ENCODE peak calls at places on chromosomes 7 and 10, in four cellular contexts. One of them, this sample, is unnamed.

GRCh38 chr7:100721505-100721812 is 1.2 kb downstream of the EPO start:
- DNase-seq in GM23338: no peak
- DNase-seq in HCT116: no peak
- DNase-seq in PC-3: no peak
- DNase-seq in this sample: no peak

GRCh38 chr10:78473016-78473415 is 439.4 kb downstream of the RPS24 start:
- DNase-seq in HCT116: no peak
- DNase-seq in PC-3: no peak
- DNase-seq in GM23338: peak
- DNase-seq in this sample: no peak

GRCh38 chr10:43420369-43421200 is 11.6 kb upstream of the HNRNPF start:
- DNase-seq in PC-3: peak
- DNase-seq in HCT116: no peak
- DNase-seq in GM23338: peak
- DNase-seq in this sample: peak

GRCh38 chr10:5947471-5948207 is 29.7 kb downstream of the IL15RA start:
- DNase-seq in GM23338: no peak
- DNase-seq in PC-3: no peak
- DNase-seq in HCT116: no peak
- DNase-seq in this sample: no peak

GRCh38 chr7:47937065-47937687 is 11.1 kb downstream of the PKD1L1 start:
- DNase-seq in HCT116: no peak
- DNase-seq in PC-3: no peak
- DNase-seq in GM23338: no peak
- DNase-seq in this sample: no peak

GRCh38 chr7:115230882-115231508 is 309.1 kb downstream of the MDFIC start:
- DNase-seq in PC-3: peak
- DNase-seq in GM23338: no peak
- DNase-seq in HCT116: peak
- DNase-seq in this sample: peak

GRCh38 chr10:24427678-24428409 is 218.9 kb downstream of the KIAA1217 start:
- DNase-seq in GM23338: no peak
- DNase-seq in HCT116: no peak
- DNase-seq in PC-3: no peak
- DNase-seq in this sample: peak

GRCh38 chr10:50325449-50326188 is 74.3 kb upstream of the ASAH2 start:
- DNase-seq in HCT116: peak
- DNase-seq in GM23338: peak
- DNase-seq in PC-3: peak
- DNase-seq in this sample: peak

GRCh38 chr7:42869131-42870020 is 42.5 kb downstream of the C7orf25 start:
- DNase-seq in HCT116: peak
- DNase-seq in GM23338: no peak
- DNase-seq in PC-3: peak
- DNase-seq in this sample: peak

GRCh38 chr7:44678468-44679179 is 70.0 kb upstream of the ZMIZ2 start:
- DNase-seq in PC-3: no peak
- DNase-seq in GM23338: no peak
- DNase-seq in HCT116: no peak
- DNase-seq in this sample: peak

GRCh38 chr7:45717537-45718235 is 143.5 kb downstream of the ADCY1 start:
- DNase-seq in HCT116: no peak
- DNase-seq in PC-3: no peak
- DNase-seq in GM23338: no peak
- DNase-seq in this sample: no peak

GRCh38 chr7:74475987-74476350 is 22.3 kb downstream of the GTF2IRD1 start:
- DNase-seq in GM23338: no peak
- DNase-seq in PC-3: no peak
- DNase-seq in HCT116: no peak
- DNase-seq in this sample: no peak

GRCh38 chr7:45663167-45663921 is 89.2 kb downstream of the ADCY1 start:
- DNase-seq in HCT116: peak
- DNase-seq in PC-3: peak
- DNase-seq in GM23338: peak
- DNase-seq in this sample: no peak

GRCh38 chr10:60944159-60944909 is at the start of gene RHOBTB1:
- DNase-seq in PC-3: peak
- DNase-seq in GM23338: peak
- DNase-seq in HCT116: no peak
- DNase-seq in this sample: peak

GRCh38 chr7:159145544-159145891 is 851 bp upstream of the VIPR2 start:
- DNase-seq in GM23338: no peak
- DNase-seq in PC-3: no peak
- DNase-seq in HCT116: no peak
- DNase-seq in this sample: no peak

GRCh38 chr10:70673929-70674559 is 1.7 kb downstream of the ADAMTS14 start:
- DNase-seq in HCT116: no peak
- DNase-seq in GM23338: no peak
- DNase-seq in PC-3: peak
- DNase-seq in this sample: no peak

GRCh38 chr7:18201349-18201748 is 173.7 kb upstream of the PRPS1L1 start:
- DNase-seq in HCT116: no peak
- DNase-seq in GM23338: no peak
- DNase-seq in PC-3: no peak
- DNase-seq in this sample: no peak

GRCh38 chr7:18202315-18203045 is 174.8 kb upstream of the PRPS1L1 start:
- DNase-seq in PC-3: no peak
- DNase-seq in HCT116: no peak
- DNase-seq in GM23338: no peak
- DNase-seq in this sample: no peak

GRCh38 chr7:18196638-18197037 is 169.0 kb upstream of the PRPS1L1 start:
- DNase-seq in GM23338: no peak
- DNase-seq in PC-3: no peak
- DNase-seq in HCT116: no peak
- DNase-seq in this sample: no peak

GRCh38 chr7:18198868-18199267 is 171.2 kb upstream of the PRPS1L1 start:
- DNase-seq in PC-3: no peak
- DNase-seq in GM23338: no peak
- DNase-seq in HCT116: no peak
- DNase-seq in this sample: no peak

DNA sequence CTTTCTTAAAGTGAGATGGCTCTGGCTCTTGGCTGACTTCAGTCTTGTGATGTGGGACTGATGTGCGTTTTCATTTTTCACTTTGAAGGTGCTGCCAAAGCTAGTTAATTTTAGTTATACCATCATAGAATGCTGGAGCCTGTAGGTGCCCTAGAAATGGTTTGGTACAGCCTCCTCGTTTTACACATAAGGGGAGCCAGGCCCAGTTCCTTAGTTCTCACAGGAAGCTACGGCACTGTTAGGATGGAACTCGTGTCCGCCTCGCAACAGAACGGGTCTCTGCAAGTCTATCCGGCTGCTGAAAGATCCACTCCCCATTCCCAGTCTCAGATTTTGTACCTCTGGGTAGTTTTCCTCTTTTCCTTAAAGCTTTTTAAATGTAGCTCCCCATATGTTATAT is 173.2 kb upstream of the PRPS1L1 start:
- DNase-seq in PC-3: no peak
- DNase-seq in HCT116: no peak
- DNase-seq in GM23338: no peak
- DNase-seq in this sample: no peak
- H2AFZ ChIP-seq in PC-3: no peak
- H2AFZ ChIP-seq in HCT116: no peak
- H2AFZ ChIP-seq in GM23338: no peak
- H2AFZ ChIP-seq in this sample: no peak

GRCh38 chr7:126472825-126473224 is 779.9 kb downstream of the GRM8 start:
- DNase-seq in HCT116: no peak
- DNase-seq in GM23338: no peak
- DNase-seq in PC-3: no peak
- DNase-seq in this sample: no peak
- TF ChIP-seq EZH2 in HCT116: no peak
- TF ChIP-seq EZH2 in GM23338: no peak
- TF ChIP-seq EZH2 in PC-3: no peak
- TF ChIP-seq EZH2 in this sample: no peak

GRCh38 chr10:13349776-13350274 is 1.7 kb upstream of the SEPHS1 start:
- DNase-seq in HCT116: no peak
- DNase-seq in GM23338: peak
- DNase-seq in PC-3: peak
- DNase-seq in this sample: peak

GRCh38 chr10:13346912-13347234 is 1.2 kb downstream of the SEPHS1 start:
- DNase-seq in PC-3: no peak
- DNase-seq in HCT116: no peak
- DNase-seq in GM23338: peak
- DNase-seq in this sample: no peak

GRCh38 chr10:13346280-13346819 is 1.7 kb downstream of the SEPHS1 start:
- DNase-seq in GM23338: no peak
- DNase-seq in HCT116: no peak
- DNase-seq in PC-3: peak
- DNase-seq in this sample: peak

GRCh38 chr10:13348216-13349017 is at the start of gene SEPHS1:
- DNase-seq in GM23338: peak
- DNase-seq in HCT116: peak
- DNase-seq in PC-3: peak
- DNase-seq in this sample: peak

DNA sequence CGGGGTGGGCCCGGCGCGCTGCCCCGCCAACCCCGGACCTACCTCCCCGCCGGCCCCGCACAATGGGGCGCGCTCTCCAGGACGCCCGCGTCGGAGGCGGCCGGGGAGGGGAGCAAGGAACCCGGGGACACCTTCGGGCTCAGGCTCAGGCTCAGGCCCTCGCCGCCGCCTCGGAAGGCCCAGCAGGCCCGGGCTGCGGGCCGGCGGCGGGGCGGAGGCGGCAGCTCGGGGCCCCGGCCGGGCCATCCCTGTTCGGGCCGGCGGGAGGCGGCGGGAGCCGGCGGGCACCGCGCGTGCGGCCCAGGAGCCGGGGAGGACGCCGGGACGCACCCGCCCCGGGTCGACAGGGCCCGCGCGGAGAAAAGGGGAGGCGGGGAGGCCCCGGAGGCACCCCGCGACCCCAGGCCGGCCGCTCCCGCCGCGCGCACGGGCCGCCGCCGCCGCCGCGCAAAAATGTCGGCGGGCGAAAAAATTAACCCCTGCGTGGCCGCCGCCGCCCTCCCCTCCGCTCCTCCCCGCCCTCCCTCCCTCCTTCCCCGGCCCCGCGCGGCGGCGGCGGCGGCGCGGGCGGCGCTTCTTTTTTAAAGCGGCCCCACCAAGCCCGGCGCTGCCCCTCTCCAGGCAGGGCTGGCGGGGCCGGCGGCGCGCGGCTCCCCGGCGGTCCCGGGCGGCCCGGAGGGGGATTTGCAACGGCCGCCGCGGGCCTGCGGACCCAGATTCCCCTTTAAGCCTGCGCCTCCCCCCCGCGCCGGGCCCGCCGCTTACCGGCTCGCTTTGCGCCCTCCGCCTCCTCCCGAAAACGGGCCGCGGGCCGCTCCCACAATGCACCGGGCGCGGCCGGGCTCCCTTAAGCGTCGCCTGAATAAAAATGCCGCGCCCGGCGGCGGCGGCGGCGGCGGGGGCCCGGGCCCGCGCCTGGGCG is 597 bp downstream of the SEPHS1 start:
- DNase-seq in GM23338: peak
- DNase-seq in HCT116: peak
- DNase-seq in PC-3: peak
- DNase-seq in this sample: peak
- H2AFZ ChIP-seq in GM23338: no peak
- H2AFZ ChIP-seq in HCT116: no peak
- H2AFZ ChIP-seq in PC-3: peak
- H2AFZ ChIP-seq in this sample: peak

DNA sequence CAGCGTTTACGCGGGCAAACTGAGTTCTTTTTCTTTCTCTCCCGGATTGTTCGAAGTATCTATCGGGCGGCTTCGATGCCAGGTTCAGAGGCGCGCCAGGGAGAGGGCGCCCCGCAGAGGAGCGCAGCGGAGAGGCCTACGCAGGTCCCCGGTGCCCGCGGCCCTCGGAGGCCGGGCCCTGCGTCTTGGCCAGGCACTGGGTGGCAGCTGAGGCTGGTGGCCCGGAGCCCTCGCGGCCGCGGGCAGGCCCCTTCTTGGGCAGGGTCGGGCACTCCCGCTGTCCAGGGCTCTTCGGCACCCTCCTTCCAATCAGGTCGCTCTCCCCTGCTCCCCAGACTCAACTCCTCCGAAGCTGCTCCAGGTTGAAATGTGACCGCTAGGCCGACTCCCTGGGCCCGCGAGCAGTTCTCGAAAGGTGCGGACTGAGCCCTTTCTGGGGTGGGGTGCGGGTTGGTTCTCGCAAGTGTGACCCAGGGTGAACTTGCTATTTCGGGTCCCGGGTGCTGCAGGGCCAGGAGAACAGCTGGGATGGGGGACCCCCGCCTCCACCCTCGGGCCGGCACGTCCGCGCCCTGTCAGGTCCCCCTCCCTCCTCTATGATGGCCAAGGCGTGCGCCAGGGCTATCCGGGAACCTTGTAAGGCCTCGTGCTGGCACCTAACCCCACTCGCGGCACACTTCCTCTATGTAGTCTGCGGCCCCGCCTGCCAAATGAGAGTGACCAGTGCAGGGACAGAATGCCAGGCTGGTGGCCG is 13.4 kb upstream of the HOXA13 start:
- DNase-seq in HCT116: no peak
- DNase-seq in PC-3: no peak
- DNase-seq in GM23338: peak
- DNase-seq in this sample: no peak
- TF ChIP-seq EZH2 in HCT116: no peak
- TF ChIP-seq EZH2 in PC-3: no peak
- TF ChIP-seq EZH2 in GM23338: peak
- TF ChIP-seq EZH2 in this sample: peak

DNA sequence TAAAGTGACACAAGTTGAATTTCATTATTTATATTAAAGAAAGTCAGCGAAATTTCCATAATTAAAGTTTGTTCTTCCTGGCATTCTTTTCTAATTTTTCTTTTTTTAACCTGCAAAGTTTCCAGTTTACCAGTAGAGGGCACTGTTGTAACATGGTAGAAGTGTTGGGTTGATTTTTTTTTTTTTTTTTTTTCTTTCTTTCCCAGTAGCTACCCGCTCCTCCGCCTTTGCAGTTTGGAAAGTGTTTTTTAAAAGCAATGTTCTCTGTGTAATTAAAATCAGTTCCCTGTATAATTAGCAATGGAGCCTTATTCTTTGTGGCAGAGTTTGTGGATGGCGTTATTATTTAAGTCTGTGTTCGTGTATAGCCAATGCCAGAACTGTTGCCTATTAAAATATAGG is 53.7 kb downstream of the TAF3 start:
- DNase-seq in PC-3: peak
- DNase-seq in GM23338: peak
- DNase-seq in HCT116: peak
- DNase-seq in this sample: no peak
- H2AFZ ChIP-seq in PC-3: peak
- H2AFZ ChIP-seq in GM23338: no peak
- H2AFZ ChIP-seq in HCT116: no peak
- H2AFZ ChIP-seq in this sample: peak